ENCODE peak calls at places on chromosomes 16 and 17, in ten cellular contexts. P is midbrain; K is KBM-7; G is tibial artery; D is left cardiac atrium; R is chondrocyte; B is NCI-H1105 treated with DMSO at 0.1 percent for 48 hours; E is progenitor cell of endocrine pancreas; S is pons; C is activated CD4-positive, alpha-beta T cell treated with anti-CD3 and anti-CD28 coated beads, Interleukin-2, amount 50 U/mL, for 24 hours. X is an unnamed sample.
A peak's percentile ranks its signal among the peaks of the same experiment; 100 is the strongest.

GRCh38 chr16:59355704-59356103 is 621.6 kb upstream of the GOT2 start:
- DNase-seq in P (no peak), K (no peak), G (no peak), D (no peak), R (no peak), B (no peak), E (no peak), S (no peak), C (no peak), X (no peak)

GRCh38 chr16:20393801-20394637 is 10.5 kb downstream of the PDILT start:
- DNase-seq in P (no peak), K (no peak), G (no peak), D (no peak), R (no peak), B (no peak), E (no peak), S (no peak), C (no peak), X (no peak)

GRCh38 chr17:46726106-46726670 is 92.3 kb downstream of the WNT3 start:
- DNase-seq in P (no peak), K (no peak), G (no peak), D (no peak), R (no peak), B (no peak), E (no peak), S (no peak), C (no peak), X (no peak)

GRCh38 chr17:37176683-37177082 is 199.1 kb upstream of the C17orf78 start:
- DNase-seq in P (peak; percentile 29), K (no peak), G (no peak), D (no peak), R (no peak), B (no peak), E (no peak), S (peak; percentile 52), C (no peak), X (peak; percentile 33)

GRCh38 chr16:52293209-52293608 is 253.7 kb downstream of the TOX3 start:
- DNase-seq in P (no peak), K (no peak), G (no peak), D (no peak), R (no peak), B (no peak), E (no peak), S (no peak), C (no peak), X (no peak)

GRCh38 chr17:80879723-80880649 is 111.7 kb upstream of the CHMP6 start:
- DNase-seq in P (no peak), K (no peak), G (no peak), D (peak; percentile 15), R (peak; percentile 85), B (no peak), E (no peak), S (no peak), C (no peak), X (no peak)

GRCh38 chr16:69116911-69117310 is 11.5 kb downstream of the HAS3 start:
- DNase-seq in P (no peak), K (no peak), G (no peak), D (no peak), R (no peak), B (no peak), E (no peak), S (no peak), C (no peak), X (no peak)

GRCh38 chr16:84754353-84754856 is 54.6 kb downstream of the USP10 start:
- DNase-seq in P (peak; percentile 86), K (peak; percentile 93), G (no peak), D (no peak), R (no peak), B (peak; percentile 56), E (peak; percentile 59), S (peak; percentile 92), C (no peak), X (peak; percentile 85)

GRCh38 chr17:32953062-32953461 is 25.1 kb downstream of the TMEM98 start:
- DNase-seq in P (no peak), K (no peak), G (no peak), D (no peak), R (no peak), B (no peak), E (no peak), S (no peak), C (no peak), X (no peak)

GRCh38 chr17:59366773-59367656 is 35.6 kb downstream of the YPEL2 start:
- DNase-seq in P (no peak), K (no peak), G (peak; percentile 77), D (no peak), R (no peak), B (peak; percentile 69), E (peak; percentile 28), S (no peak), C (no peak), X (peak; percentile 84)

GRCh38 chr16:31351937-31352315 is 3.0 kb upstream of the ITGAX start:
- DNase-seq in P (peak; percentile 9), K (no peak), G (no peak), D (no peak), R (no peak), B (no peak), E (no peak), S (peak; percentile 72), C (no peak), X (peak; percentile 2)

GRCh38 chr17:79830763-79831366 is 8.4 kb downstream of the CBX4 start:
- DNase-seq in P (no peak), K (no peak), G (no peak), D (no peak), R (no peak), B (no peak), E (no peak), S (no peak), C (no peak), X (no peak)

GRCh38 chr17:35713069-35713728 is 18.2 kb upstream of the RASL10B start:
- DNase-seq in P (peak; percentile 13), K (peak; percentile 51), G (no peak), D (no peak), R (no peak), B (no peak), E (no peak), S (peak; percentile 15), C (no peak), X (peak; percentile 98)

GRCh38 chr16:57741660-57742191 is 6.2 kb downstream of the KATNB1 start:
- DNase-seq in P (no peak), K (no peak), G (no peak), D (no peak), R (no peak), B (no peak), E (no peak), S (no peak), C (no peak), X (no peak)

GRCh38 chr17:76233588-76234353 is 6.5 kb downstream of the RNF157 start:
- DNase-seq in P (no peak), K (no peak), G (no peak), D (no peak), R (no peak), B (no peak), E (no peak), S (no peak), C (no peak), X (no peak)

GRCh38 chr17:59415397-59415796 is 83.9 kb downstream of the YPEL2 start:
- DNase-seq in P (no peak), K (no peak), G (no peak), D (no peak), R (no peak), B (no peak), E (no peak), S (no peak), C (no peak), X (no peak)

GRCh38 chr17:68384941-68385340 is 72.4 kb downstream of the WIPI1 start:
- DNase-seq in P (no peak), K (no peak), G (no peak), D (no peak), R (peak; percentile 33), B (no peak), E (no peak), S (no peak), C (no peak), X (no peak)

GRCh38 chr17:18039535-18040286 is 503 bp downstream of the GID4 start:
- DNase-seq in P (no peak), K (peak; percentile 29), G (no peak), D (peak; percentile 35), R (no peak), B (no peak), E (peak; percentile 39), S (no peak), C (no peak), X (peak; percentile 41)

GRCh38 chr17:44097110-44097810 is 26.2 kb downstream of the HDAC5 start:
- DNase-seq in P (no peak), K (peak; percentile 45), G (no peak), D (peak; percentile 56), R (no peak), B (no peak), E (no peak), S (no peak), C (no peak), X (peak; percentile 90)

GRCh38 chr16:89363621-89364393 is 126.6 kb downstream of the ANKRD11 start:
- DNase-seq in P (no peak), K (peak; percentile 71), G (no peak), D (no peak), R (no peak), B (no peak), E (no peak), S (no peak), C (no peak), X (peak; percentile 85)

GRCh38 chr16:58652741-58653140 is 23.1 kb upstream of the CNOT1 start:
- DNase-seq in P (no peak), K (no peak), G (no peak), D (no peak), R (no peak), B (no peak), E (no peak), S (no peak), C (no peak), X (peak; percentile 64)

GRCh38 chr17:58094118-58094517 is 10.9 kb downstream of the DYNLL2 start:
- DNase-seq in P (no peak), K (no peak), G (no peak), D (no peak), R (no peak), B (no peak), E (no peak), S (no peak), C (no peak), X (no peak)

GRCh38 chr17:65557349-65558310 is 3.8 kb downstream of the AXIN2 start:
- DNase-seq in P (no peak), K (no peak), G (no peak), D (peak; percentile 33), R (peak; percentile 81), B (no peak), E (no peak), S (no peak), C (no peak), X (peak; percentile 68)

GRCh38 chr17:48990882-48991357 is 6.3 kb upstream of the IGF2BP1 start:
- DNase-seq in P (no peak), K (no peak), G (no peak), D (no peak), R (no peak), B (no peak), E (no peak), S (no peak), C (no peak), X (no peak)

GRCh38 chr16:7381671-7382070 is 49.0 kb downstream of the RBFOX1 start:
- DNase-seq in P (no peak), K (no peak), G (no peak), D (no peak), R (no peak), B (no peak), E (no peak), S (no peak), C (no peak), X (no peak)

GRCh38 chr16:35753559-35754390 is 2294.4 kb downstream of the TP53TG3F start:
- DNase-seq in P (no peak), K (no peak), G (no peak), D (no peak), R (no peak), B (no peak), E (no peak), S (no peak), C (no peak), X (no peak)

GRCh38 chr16:28038401-28038800 is 25.1 kb downstream of the GSG1L start:
- DNase-seq in P (no peak), K (no peak), G (no peak), D (no peak), R (no peak), B (no peak), E (no peak), S (no peak), C (no peak), X (no peak)

GRCh38 chr16:14564881-14565687 is 65.0 kb downstream of the PARN start:
- DNase-seq in P (no peak), K (no peak), G (no peak), D (no peak), R (no peak), B (peak; percentile 80), E (no peak), S (no peak), C (no peak), X (peak; percentile 59)

X was measured in EH.